ENCODE peak calls at places on chromosomes 12 and 14, in four cellular contexts. I, S, V and Z are unnamed samples.

GRCh38 chr12:60257063-60257462 is 661.2 kb downstream of the SLC16A7 start:
- DNase-seq in I (no peak), S (no peak), V (no peak), Z (peak; percentile 27)

GRCh38 chr12:104668274-104668718 is 211.5 kb downstream of the CHST11 start:
- DNase-seq in I (peak; percentile 51), S (no peak), V (peak; percentile 64), Z (no peak)

GRCh38 chr12:51687142-51687935 is 96.3 kb downstream of the SCN8A start:
- DNase-seq in I (no peak), S (no peak), V (no peak), Z (peak; percentile 30)

GRCh38 chr12:122687091-122687490 is 16.1 kb downstream of the HCAR2 start:
- DNase-seq in I (no peak), S (no peak), V (no peak), Z (no peak)

GRCh38 chr12:56935752-56936151 is 1.5 kb upstream of the SDR9C7 start:
- DNase-seq in I (no peak), S (no peak), V (no peak), Z (no peak)

GRCh38 chr14:61041704-61042103 is 60.7 kb downstream of the SLC38A6 start:
- DNase-seq in I (no peak), S (no peak), V (no peak), Z (no peak)

GRCh38 chr12:105783983-105784947 is 354.5 kb downstream of the NUAK1 start:
- DNase-seq in I (no peak), S (no peak), V (no peak), Z (no peak)

GRCh38 chr14:20652996-20653975 is 11.8 kb upstream of the OR6S1 start:
- DNase-seq in I (no peak), S (peak; percentile 36), V (no peak), Z (peak; percentile 85)

GRCh38 chr12:1863823-1864222 is 43.5 kb downstream of the LRTM2 start:
- DNase-seq in I (no peak), S (no peak), V (no peak), Z (no peak)

GRCh38 chr12:63021126-63021525 is 86.2 kb upstream of the PPM1H start:
- DNase-seq in I (no peak), S (no peak), V (no peak), Z (no peak)

GRCh38 chr14:41875113-41875512 is 268.4 kb downstream of the LRFN5 start:
- DNase-seq in I (no peak), S (no peak), V (no peak), Z (peak; percentile 12)

GRCh38 chr14:58665773-58666500 is 28.2 kb downstream of the DACT1 start:
- DNase-seq in I (no peak), S (no peak), V (no peak), Z (no peak)

GRCh38 chr14:34655959-34656358 is 26.0 kb upstream of the SNX6 start:
- DNase-seq in I (no peak), S (no peak), V (no peak), Z (no peak)

GRCh38 chr14:51454351-51454750 is 197.4 kb upstream of the FRMD6 start:
- DNase-seq in I (no peak), S (no peak), V (no peak), Z (no peak)

GRCh38 chr12:4909734-4910501 is at the start of gene KCNA1:
- DNase-seq in I (no peak), S (no peak), V (no peak), Z (peak; percentile 14)

GRCh38 chr12:109775172-109775881 is 57.9 kb downstream of the TRPV4 start:
- DNase-seq in I (peak; percentile 73), S (peak; percentile 67), V (peak; percentile 73), Z (peak; percentile 88)

GRCh38 chr12:14795028-14795448 is 8.2 kb downstream of the WBP11 start:
- DNase-seq in I (no peak), S (no peak), V (no peak), Z (no peak)

GRCh38 chr12:26125451-26126339 is 858 bp upstream of the BHLHE41 start:
- DNase-seq in I (peak; percentile 76), S (peak; percentile 25), V (peak; percentile 74), Z (peak; percentile 73)

GRCh38 chr12:86331457-86331856 is 75.3 kb upstream of the MGAT4C start:
- DNase-seq in I (no peak), S (no peak), V (no peak), Z (no peak)

GRCh38 chr12:14185441-14186192 is 179.9 kb upstream of the ATF7IP start:
- DNase-seq in I (no peak), S (no peak), V (peak; percentile 7), Z (peak; percentile 83)

GRCh38 chr12:8156845-8157244 is at the start of gene ZNF705A:
- DNase-seq in I (no peak), S (no peak), V (no peak), Z (peak; percentile 93)

GRCh38 chr12:2627343-2628191 is 167.2 kb upstream of the FKBP4 start:
- DNase-seq in I (no peak), S (no peak), V (no peak), Z (no peak)

GRCh38 chr12:132580701-132581292 is 29.6 kb downstream of the LRCOL1 start:
- DNase-seq in I (no peak), S (no peak), V (no peak), Z (no peak)

GRCh38 chr14:86505808-86506207 is 975.9 kb downstream of the FLRT2 start:
- DNase-seq in I (no peak), S (no peak), V (no peak), Z (no peak)

GRCh38 chr12:132305560-132305966 is 23.8 kb downstream of the GALNT9 start:
- DNase-seq in I (no peak), S (no peak), V (no peak), Z (no peak)

GRCh38 chr12:1920971-1921370 is 2.5 kb upstream of the CACNA2D4 start:
- DNase-seq in I (no peak), S (no peak), V (no peak), Z (no peak)

GRCh38 chr12:11827096-11827841 is 177.8 kb downstream of the ETV6 start:
- DNase-seq in I (no peak), S (no peak), V (no peak), Z (peak; percentile 38)
- H3K4me1 ChIP-seq in I (peaks cover 81% of the 10 kb centered on the region), S (no peaks in the 10 kb centered on the region), V (peaks cover 53% of the 10 kb centered on the region), Z (peaks cover 56% of the 10 kb centered on the region)

GRCh38 chr14:103113303-103113702 is 10.0 kb upstream of the TNFAIP2 start:
- DNase-seq in I (no peak), S (no peak), V (no peak), Z (no peak)

GRCh38 chr14:103112488-103113243 is 10.6 kb upstream of the TNFAIP2 start:
- DNase-seq in I (no peak), S (no peak), V (no peak), Z (no peak)

GRCh38 chr14:103110681-103111296 is 12.5 kb upstream of the TNFAIP2 start:
- DNase-seq in I (no peak), S (no peak), V (no peak), Z (no peak)

GRCh38 chr14:103109789-103110415 is 13.4 kb upstream of the TNFAIP2 start:
- DNase-seq in I (no peak), S (no peak), V (peak; percentile 38), Z (no peak)

GRCh38 chr14:103111297-103111981 is 11.8 kb upstream of the TNFAIP2 start:
- DNase-seq in I (no peak), S (no peak), V (no peak), Z (no peak)
- H3K27ac ChIP-seq in I (peak overlapping the region; percentile 63), S (no peak overlapping the region), V (no peak overlapping the region), Z (no peak overlapping the region)

DNA sequence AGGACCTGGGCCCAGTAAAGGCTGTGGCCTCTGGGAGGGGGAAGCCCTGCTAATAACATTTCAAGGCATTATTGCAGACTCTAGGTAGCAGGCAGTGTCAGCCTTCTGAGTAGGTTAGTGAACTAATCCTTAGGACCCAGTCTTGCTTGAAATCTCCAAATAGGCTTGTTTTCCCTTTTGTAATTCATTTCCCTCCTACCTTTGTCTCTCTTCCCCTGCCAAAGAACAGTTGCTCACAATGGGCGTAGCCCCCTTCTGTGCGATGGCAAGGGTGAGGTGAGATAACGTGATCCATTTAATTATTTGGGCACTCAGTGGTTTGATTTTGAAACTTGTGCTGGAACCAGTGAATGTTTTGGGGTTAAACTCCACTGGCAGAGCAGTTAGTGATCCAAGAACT is 10.9 kb downstream of the PELI2 start:
- DNase-seq in I (no peak), S (no peak), V (no peak), Z (no peak)
- H3K4me1 ChIP-seq in I (peaks cover 30% of the 10 kb centered on the region), S (no peaks in the 10 kb centered on the region), V (peaks cover 27% of the 10 kb centered on the region), Z (peaks cover 15% of the 10 kb centered on the region)

DNA sequence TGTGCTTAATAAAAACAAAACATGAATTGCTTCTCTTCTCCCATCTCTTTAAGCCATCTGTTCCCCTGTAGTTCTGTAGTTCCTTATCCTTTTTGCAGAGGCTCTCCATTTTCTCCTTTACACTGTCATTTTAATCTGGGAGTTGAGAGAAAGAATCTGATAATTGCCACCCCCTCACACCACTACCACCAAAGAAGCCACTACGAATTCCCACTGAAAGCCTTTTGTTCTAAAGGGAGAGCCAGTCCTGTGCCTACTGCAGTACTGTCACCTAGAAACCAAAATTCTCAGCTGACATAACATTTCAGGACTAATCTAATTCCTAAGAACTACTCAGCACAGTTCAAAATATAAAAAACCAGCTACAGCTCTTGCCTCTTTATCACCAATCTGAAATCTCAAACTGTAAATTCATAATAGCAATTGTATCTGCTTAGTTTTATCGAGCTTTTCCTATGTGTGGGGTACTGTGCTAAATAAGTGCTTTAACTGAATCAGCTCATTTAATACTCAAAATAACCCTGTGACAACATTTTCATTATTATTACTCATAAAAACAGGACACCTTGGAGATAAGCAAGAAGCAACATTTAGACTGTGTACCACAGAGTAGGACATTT is 72.4 kb downstream of the SPPL3 start:
- DNase-seq in I (no peak), S (no peak), V (no peak), Z (no peak)
- H3K27ac ChIP-seq in I (peak overlapping the region; percentile 46), S (no peak overlapping the region), V (no peak overlapping the region), Z (no peak overlapping the region)

GRCh38 chr14:23481992-23482813 is 12.7 kb downstream of the NGDN start:
- DNase-seq in I (no peak), S (no peak), V (no peak), Z (no peak)
- H3K4me1 ChIP-seq in I (no peaks in the 10 kb centered on the region), S (no peaks in the 10 kb centered on the region), V (no peaks in the 10 kb centered on the region), Z (peaks cover 5% of the 10 kb centered on the region)